ENCODE peak calls at places on chromosomes 16 and 17, in eight cellular contexts. O is cardiac fibroblast, D is epithelial cell of esophagus, S is body of pancreas, J is breast epithelium, Y is lung, K is prostate gland, I is lower lobe of right lung. L is an unnamed sample.

GRCh38 chr17:18258356-18259038 is at the start of gene FLII:
- DNase-seq in I (peak; percentile 74), O (peak; percentile 29), S (peak; percentile 63), D (peak; percentile 38), K (peak; percentile 36), Y (peak; percentile 39), J (no peak), L (peak; percentile 69)

GRCh38 chr17:11628374-11628773 is 30.1 kb downstream of the DNAH9 start:
- DNase-seq in Y (no peak), D (no peak), I (no peak), J (no peak), O (no peak), K (no peak), S (no peak), L (no peak)

GRCh38 chr17:73498854-73499597 is 145.2 kb downstream of the SDK2 start:
- DNase-seq in I (no peak), D (no peak), S (no peak), K (no peak), O (no peak), Y (no peak), J (no peak), L (no peak)

GRCh38 chr17:69187294-69187693 is 41.3 kb downstream of the ABCA10 start:
- DNase-seq in D (no peak), O (no peak), I (no peak), Y (no peak), J (no peak), K (no peak), S (no peak), L (no peak)

GRCh38 chr17:61444831-61445230 is 7.4 kb upstream of the TBX4 start:
- DNase-seq in K (no peak), I (no peak), Y (no peak), S (no peak), J (no peak), D (no peak), O (no peak), L (no peak)

GRCh38 chr17:66949501-66949900 is 15.0 kb upstream of the CACNG4 start:
- DNase-seq in O (no peak), I (no peak), S (no peak), J (no peak), Y (no peak), K (no peak), D (peak; percentile 33), L (no peak)

GRCh38 chr16:11542069-11542775 is 44.5 kb downstream of the LITAF start:
- DNase-seq in K (no peak), D (no peak), I (no peak), Y (no peak), O (peak; percentile 63), S (no peak), J (no peak), L (no peak)

GRCh38 chr16:51155199-51155607 is 4.1 kb upstream of the SALL1 start:
- DNase-seq in I (no peak), S (no peak), D (no peak), J (no peak), K (no peak), Y (no peak), O (no peak), L (no peak)

GRCh38 chr16:31696968-31697743 is 169.5 kb downstream of the AHSP start:
- DNase-seq in Y (no peak), O (peak; percentile 64), S (no peak), J (no peak), I (no peak), K (no peak), D (peak; percentile 66), L (peak; percentile 27)

DNA sequence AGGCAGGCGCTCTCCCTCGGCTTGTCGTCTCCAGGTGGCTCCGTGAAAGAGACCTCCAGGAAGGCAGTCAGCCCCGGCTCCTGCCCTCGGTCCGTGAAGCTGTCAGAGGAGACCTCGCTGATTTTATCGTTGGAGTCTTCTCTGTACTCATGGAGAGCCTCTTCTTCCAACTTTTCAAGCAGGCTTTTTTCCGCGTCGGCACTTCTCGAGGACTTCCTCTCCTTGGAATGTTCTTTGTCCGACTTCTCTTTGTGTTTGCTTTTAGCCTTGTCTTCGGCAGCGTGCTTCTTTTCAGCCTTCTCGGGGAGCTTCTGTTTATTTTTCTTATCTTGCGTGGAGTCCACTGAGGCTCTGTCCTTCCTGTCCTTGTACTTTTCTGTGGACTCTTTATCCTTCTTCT is 65.0 kb downstream of the ZNF778 start:
- DNase-seq in S (no peak), J (no peak), D (no peak), K (no peak), O (no peak), I (no peak), Y (no peak), L (no peak)
- H3K4me3 ChIP-seq in S (no peak overlapping the region), J (no peak overlapping the region), D (no peak overlapping the region), K (no peak overlapping the region), O (no peak overlapping the region), I (no peak overlapping the region), Y (no peak overlapping the region), L (no peak overlapping the region)

DNA sequence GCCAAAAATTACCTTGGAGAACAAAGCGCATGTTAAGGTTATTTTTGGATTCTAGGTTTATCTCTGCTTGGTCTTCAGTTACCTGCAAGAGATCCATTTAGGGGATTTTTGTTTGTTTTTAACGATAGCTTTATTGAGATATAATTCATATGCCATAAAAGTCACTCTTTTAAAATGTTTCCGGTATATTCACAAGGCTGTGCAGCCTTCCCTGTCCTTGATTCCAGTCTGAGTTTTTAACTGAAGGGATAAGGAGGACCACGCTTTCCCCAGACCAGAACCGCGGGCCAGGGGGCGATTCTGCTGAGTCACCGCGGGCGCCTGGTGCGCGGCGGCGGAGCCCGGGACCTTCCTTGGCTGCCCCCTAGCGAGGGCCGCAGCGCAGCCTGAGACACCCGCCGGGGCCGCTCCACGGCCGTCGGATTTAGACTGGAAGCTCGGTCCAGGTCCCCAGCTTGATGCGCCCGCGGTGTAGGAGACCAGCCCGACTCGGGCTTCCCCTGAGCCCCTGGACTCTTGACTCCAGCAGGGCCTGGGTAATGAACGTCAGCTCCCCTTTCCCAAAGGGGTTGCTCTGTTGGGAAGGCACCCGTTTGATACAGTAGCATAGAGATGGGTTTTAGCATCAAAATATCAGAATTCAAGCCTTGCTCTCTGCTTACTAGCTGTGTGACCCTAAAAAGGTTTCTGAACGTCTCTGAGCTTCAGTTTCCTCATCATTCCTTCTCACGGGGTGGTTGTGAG is 50.0 kb upstream of the STH start:
- DNase-seq in I (peak; percentile 80), O (peak; percentile 67), J (peak; percentile 74), D (peak; percentile 54), K (peak; percentile 59), S (peak; percentile 76), Y (peak; percentile 66), L (peak; percentile 72)
- TF ChIP-seq CTCF in I (peak; percentile 85), O (peak; percentile 64), J (peak; percentile 41), D (peak; percentile 42), K (peak; percentile 86), S (peak; percentile 84), Y (peak; percentile 46), L (peak; percentile 72)

GRCh38 chr16:30368122-30368791 is 2.0 kb downstream of the TBC1D10B start:
- DNase-seq in J (no peak), O (peak; percentile 56), I (no peak), D (peak; percentile 71), Y (no peak), K (no peak), S (no peak), L (no peak)
- H3K4me3 ChIP-seq in J (peak overlapping the region; percentile 87), O (peak overlapping the region; percentile 76), I (peak overlapping the region; percentile 91), D (peak overlapping the region; percentile 51), Y (peak overlapping the region; percentile 83), K (peak overlapping the region; percentile 83), S (no peak overlapping the region), L (peak overlapping the region; percentile 63)

GRCh38 chr17:10614536-10615155 is 42.5 kb downstream of the MYH3 start:
- DNase-seq in J (no peak), Y (no peak), I (no peak), O (peak; percentile 73), D (peak; percentile 55), K (peak; percentile 31), S (no peak), L (peak; percentile 41)
- TF ChIP-seq CTCF in J (peak; percentile 47), Y (no peak), I (peak; percentile 66), O (peak; percentile 83), D (peak; percentile 80), K (peak; percentile 72), S (peak; percentile 38), L (peak; percentile 65)

DNA sequence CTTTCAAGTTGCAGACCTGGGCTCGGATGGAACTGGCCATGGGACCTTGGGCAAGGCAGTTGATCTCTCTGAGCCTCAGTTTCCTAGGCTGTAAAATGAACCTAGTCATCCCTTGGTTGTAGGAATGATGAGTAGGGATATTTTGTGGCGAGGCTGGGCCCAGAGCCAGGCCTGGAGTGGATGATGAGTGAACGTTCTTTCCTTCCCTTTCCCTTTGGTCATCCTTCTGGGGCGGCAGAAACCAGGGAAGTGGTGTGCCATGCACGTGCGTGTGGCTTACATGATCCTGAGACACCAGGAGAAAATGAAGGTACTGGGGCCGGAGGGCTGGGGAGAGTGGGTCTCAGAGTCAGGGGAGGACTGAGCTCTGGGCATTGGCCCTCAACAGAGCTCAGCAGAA is 8.4 kb downstream of the FBRS start:
- DNase-seq in O (no peak), J (no peak), I (no peak), S (no peak), D (no peak), Y (no peak), K (no peak), L (no peak)
- H3K4me3 ChIP-seq in O (no peak overlapping the region), J (no peak overlapping the region), I (no peak overlapping the region), S (no peak overlapping the region), D (no peak overlapping the region), Y (no peak overlapping the region), K (no peak overlapping the region), L (no peak overlapping the region)

GRCh38 chr17:40433551-40434384 is 9.5 kb upstream of the IGFBP4 start:
- DNase-seq in I (no peak), D (peak; percentile 27), Y (no peak), O (peak; percentile 28), K (no peak), S (no peak), J (peak; percentile 51), L (no peak)
- TF ChIP-seq CTCF in I (peak; percentile 41), D (peak; percentile 71), Y (no peak), O (peak; percentile 57), K (no peak), S (peak; percentile 13), J (no peak), L (peak; percentile 70)

GRCh38 chr16:76926042-76926441 is 264.9 kb upstream of the MON1B start:
- DNase-seq in O (no peak), S (no peak), J (no peak), D (no peak), K (no peak), Y (no peak), I (no peak), L (no peak)
- H3K4me3 ChIP-seq in O (no peak overlapping the region), S (no peak overlapping the region), J (no peak overlapping the region), D (no peak overlapping the region), K (no peak overlapping the region), Y (no peak overlapping the region), I (no peak overlapping the region), L (no peak overlapping the region)